ENCODE peak calls at places on chromosomes 2 and 18, in seven cellular contexts. One of them, this sample, is unnamed.
A peak's percentile ranks its signal among the peaks of the same experiment; 100 is the strongest.

GRCh38 chr2:189569295-189569925 is 11.2 kb downstream of the SLC40A1 start:
- DNase-seq in hepatocyte: no peak
- DNase-seq in mammary epithelial cell: no peak
- DNase-seq in IMR-90: peak; percentile 34
- DNase-seq in SK-N-SH: no peak
- DNase-seq in fibroblast of lung: no peak
- DNase-seq in GM23248: peak; percentile 16
- DNase-seq in this sample: no peak

GRCh38 chr2:28681216-28681981 is 70.2 kb upstream of the PPP1CB start:
- DNase-seq in IMR-90: peak; percentile 81
- DNase-seq in GM23248: no peak
- DNase-seq in mammary epithelial cell: peak; percentile 82
- DNase-seq in fibroblast of lung: peak; percentile 35
- DNase-seq in SK-N-SH: no peak
- DNase-seq in hepatocyte: no peak
- DNase-seq in this sample: no peak

GRCh38 chr2:205850611-205851010 is 168.3 kb downstream of the NRP2 start:
- DNase-seq in hepatocyte: no peak
- DNase-seq in mammary epithelial cell: no peak
- DNase-seq in GM23248: no peak
- DNase-seq in IMR-90: no peak
- DNase-seq in fibroblast of lung: no peak
- DNase-seq in SK-N-SH: no peak
- DNase-seq in this sample: no peak

GRCh38 chr2:100292022-100292580 is 30.2 kb downstream of the LONRF2 start:
- DNase-seq in hepatocyte: peak; percentile 94
- DNase-seq in mammary epithelial cell: peak; percentile 95
- DNase-seq in SK-N-SH: peak; percentile 56
- DNase-seq in IMR-90: peak; percentile 96
- DNase-seq in fibroblast of lung: peak; percentile 66
- DNase-seq in GM23248: peak; percentile 94
- DNase-seq in this sample: peak; percentile 68

GRCh38 chr18:46562674-46563192 is 94.3 kb downstream of the LOXHD1 start:
- DNase-seq in SK-N-SH: no peak
- DNase-seq in GM23248: no peak
- DNase-seq in hepatocyte: no peak
- DNase-seq in IMR-90: no peak
- DNase-seq in fibroblast of lung: no peak
- DNase-seq in mammary epithelial cell: no peak
- DNase-seq in this sample: no peak

GRCh38 chr2:56291711-56292110 is 107.9 kb downstream of the CCDC85A start:
- DNase-seq in mammary epithelial cell: no peak
- DNase-seq in fibroblast of lung: no peak
- DNase-seq in SK-N-SH: no peak
- DNase-seq in IMR-90: no peak
- DNase-seq in hepatocyte: no peak
- DNase-seq in GM23248: no peak
- DNase-seq in this sample: no peak

GRCh38 chr2:200585730-200586643 is at the start of gene AOX1:
- DNase-seq in hepatocyte: peak; percentile 73
- DNase-seq in fibroblast of lung: peak; percentile 73
- DNase-seq in GM23248: peak; percentile 67
- DNase-seq in IMR-90: peak; percentile 45
- DNase-seq in mammary epithelial cell: peak; percentile 30
- DNase-seq in SK-N-SH: peak; percentile 49
- DNase-seq in this sample: no peak

GRCh38 chr2:102601730-102602129 is 17.6 kb upstream of the SLC9A2 start:
- DNase-seq in mammary epithelial cell: no peak
- DNase-seq in hepatocyte: no peak
- DNase-seq in IMR-90: no peak
- DNase-seq in SK-N-SH: no peak
- DNase-seq in GM23248: no peak
- DNase-seq in fibroblast of lung: no peak
- DNase-seq in this sample: no peak

GRCh38 chr2:62382122-62382521 is 123.9 kb downstream of the TMEM17 start:
- DNase-seq in fibroblast of lung: no peak
- DNase-seq in SK-N-SH: no peak
- DNase-seq in mammary epithelial cell: no peak
- DNase-seq in IMR-90: no peak
- DNase-seq in GM23248: no peak
- DNase-seq in hepatocyte: no peak
- DNase-seq in this sample: no peak

GRCh38 chr18:33699372-33699771 is 121.4 kb downstream of the ASXL3 start:
- DNase-seq in mammary epithelial cell: no peak
- DNase-seq in IMR-90: no peak
- DNase-seq in fibroblast of lung: no peak
- DNase-seq in hepatocyte: no peak
- DNase-seq in SK-N-SH: no peak
- DNase-seq in GM23248: no peak
- DNase-seq in this sample: no peak

GRCh38 chr2:39359453-39360038 is 77.5 kb downstream of the MAP4K3 start:
- DNase-seq in hepatocyte: no peak
- DNase-seq in SK-N-SH: no peak
- DNase-seq in fibroblast of lung: no peak
- DNase-seq in GM23248: no peak
- DNase-seq in mammary epithelial cell: no peak
- DNase-seq in IMR-90: no peak
- DNase-seq in this sample: peak; percentile 17

GRCh38 chr2:39356922-39357639 is 80.0 kb downstream of the MAP4K3 start:
- DNase-seq in fibroblast of lung: no peak
- DNase-seq in IMR-90: no peak
- DNase-seq in SK-N-SH: peak; percentile 14
- DNase-seq in GM23248: no peak
- DNase-seq in hepatocyte: no peak
- DNase-seq in mammary epithelial cell: no peak
- DNase-seq in this sample: no peak

GRCh38 chr2:39368376-39368775 is 68.7 kb downstream of the MAP4K3 start:
- DNase-seq in SK-N-SH: no peak
- DNase-seq in hepatocyte: no peak
- DNase-seq in GM23248: no peak
- DNase-seq in IMR-90: no peak
- DNase-seq in fibroblast of lung: no peak
- DNase-seq in mammary epithelial cell: no peak
- DNase-seq in this sample: no peak

GRCh38 chr2:39361511-39361910 is 75.6 kb downstream of the MAP4K3 start:
- DNase-seq in GM23248: no peak
- DNase-seq in IMR-90: no peak
- DNase-seq in mammary epithelial cell: no peak
- DNase-seq in SK-N-SH: no peak
- DNase-seq in hepatocyte: no peak
- DNase-seq in fibroblast of lung: no peak
- DNase-seq in this sample: no peak

DNA sequence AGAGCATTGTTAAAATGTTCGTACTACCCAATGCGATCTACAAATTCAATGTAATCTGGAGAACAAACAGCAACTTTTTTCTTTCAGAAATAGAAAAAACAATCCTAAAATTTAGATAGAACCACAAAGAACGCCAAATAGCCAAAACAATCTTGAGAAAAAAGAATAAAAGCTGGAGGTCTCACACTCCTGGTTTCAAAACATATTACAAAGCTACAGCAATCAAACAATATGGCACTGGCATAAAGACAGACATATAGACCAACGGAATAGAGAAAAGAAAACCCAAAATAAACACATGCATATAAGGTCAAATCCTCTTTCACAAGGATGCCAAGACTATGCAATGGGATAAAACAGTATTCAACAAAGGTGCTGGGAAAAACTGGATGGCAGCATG is 74.5 kb downstream of the MAP4K3 start:
- DNase-seq in IMR-90: no peak
- DNase-seq in fibroblast of lung: no peak
- DNase-seq in hepatocyte: no peak
- DNase-seq in mammary epithelial cell: no peak
- DNase-seq in SK-N-SH: no peak
- DNase-seq in GM23248: no peak
- DNase-seq in this sample: no peak
- H3K9me3 ChIP-seq in IMR-90: peaks cover 15% of the 10 kb centered on the region
- H3K9me3 ChIP-seq in fibroblast of lung: no peaks in the 10 kb centered on the region
- H3K9me3 ChIP-seq in hepatocyte: peaks cover 24% of the 10 kb centered on the region
- H3K9me3 ChIP-seq in mammary epithelial cell: peaks cover 25% of the 10 kb centered on the region
- H3K9me3 ChIP-seq in SK-N-SH: peaks cover 23% of the 10 kb centered on the region
- H3K9me3 ChIP-seq in GM23248: peaks cover 7% of the 10 kb centered on the region
- H3K9me3 ChIP-seq in this sample: peaks cover 43% of the 10 kb centered on the region

GRCh38 chr2:104855174-104856085 is 1.5 kb downstream of the POU3F3 start:
- DNase-seq in hepatocyte: no peak
- DNase-seq in IMR-90: no peak
- DNase-seq in GM23248: no peak
- DNase-seq in mammary epithelial cell: no peak
- DNase-seq in fibroblast of lung: no peak
- DNase-seq in SK-N-SH: peak; percentile 56
- DNase-seq in this sample: no peak
- H4K20me1 ChIP-seq in hepatocyte: no peaks in the 10 kb centered on the region
- H4K20me1 ChIP-seq in IMR-90: no peaks in the 10 kb centered on the region
- H4K20me1 ChIP-seq in GM23248: no peaks in the 10 kb centered on the region
- H4K20me1 ChIP-seq in mammary epithelial cell: no peaks in the 10 kb centered on the region
- H4K20me1 ChIP-seq in fibroblast of lung: no peaks in the 10 kb centered on the region
- H4K20me1 ChIP-seq in SK-N-SH: no peaks in the 10 kb centered on the region
- H4K20me1 ChIP-seq in this sample: no peaks in the 10 kb centered on the region

GRCh38 chr2:225488743-225489142 is 89.2 kb downstream of the NYAP2 start:
- DNase-seq in fibroblast of lung: no peak
- DNase-seq in hepatocyte: no peak
- DNase-seq in SK-N-SH: no peak
- DNase-seq in mammary epithelial cell: no peak
- DNase-seq in GM23248: no peak
- DNase-seq in IMR-90: no peak
- DNase-seq in this sample: no peak
- H3K27ac ChIP-seq in fibroblast of lung: no peak overlapping the region
- H3K27ac ChIP-seq in hepatocyte: no peak overlapping the region
- H3K27ac ChIP-seq in SK-N-SH: no peak overlapping the region
- H3K27ac ChIP-seq in mammary epithelial cell: no peak overlapping the region
- H3K27ac ChIP-seq in GM23248: no peak overlapping the region
- H3K27ac ChIP-seq in IMR-90: no peak overlapping the region
- H3K27ac ChIP-seq in this sample: no peak overlapping the region

GRCh38 chr2:198296665-198297308 is 492.4 kb downstream of the PLCL1 start:
- DNase-seq in fibroblast of lung: peak; percentile 65
- DNase-seq in hepatocyte: peak; percentile 79
- DNase-seq in IMR-90: peak; percentile 40
- DNase-seq in SK-N-SH: peak; percentile 73
- DNase-seq in GM23248: peak; percentile 62
- DNase-seq in mammary epithelial cell: peak; percentile 26
- DNase-seq in this sample: peak; percentile 73
- H3K9me3 ChIP-seq in fibroblast of lung: no peaks in the 10 kb centered on the region
- H3K9me3 ChIP-seq in hepatocyte: no peaks in the 10 kb centered on the region
- H3K9me3 ChIP-seq in IMR-90: no peaks in the 10 kb centered on the region
- H3K9me3 ChIP-seq in SK-N-SH: no peaks in the 10 kb centered on the region
- H3K9me3 ChIP-seq in GM23248: no peaks in the 10 kb centered on the region
- H3K9me3 ChIP-seq in mammary epithelial cell: no peaks in the 10 kb centered on the region
- H3K9me3 ChIP-seq in this sample: no peaks in the 10 kb centered on the region

GRCh38 chr18:159933-160332 is 1.6 kb downstream of the USP14 start:
- DNase-seq in hepatocyte: no peak
- DNase-seq in fibroblast of lung: no peak
- DNase-seq in SK-N-SH: no peak
- DNase-seq in IMR-90: no peak
- DNase-seq in GM23248: no peak
- DNase-seq in mammary epithelial cell: no peak
- DNase-seq in this sample: no peak
- H4K20me1 ChIP-seq in hepatocyte: peaks cover 18% of the 10 kb centered on the region
- H4K20me1 ChIP-seq in fibroblast of lung: no peaks in the 10 kb centered on the region
- H4K20me1 ChIP-seq in SK-N-SH: peaks cover 37% of the 10 kb centered on the region
- H4K20me1 ChIP-seq in IMR-90: peaks cover 20% of the 10 kb centered on the region
- H4K20me1 ChIP-seq in GM23248: peaks cover 3% of the 10 kb centered on the region
- H4K20me1 ChIP-seq in mammary epithelial cell: no peaks in the 10 kb centered on the region
- H4K20me1 ChIP-seq in this sample: peaks cover 45% of the 10 kb centered on the region

DNA sequence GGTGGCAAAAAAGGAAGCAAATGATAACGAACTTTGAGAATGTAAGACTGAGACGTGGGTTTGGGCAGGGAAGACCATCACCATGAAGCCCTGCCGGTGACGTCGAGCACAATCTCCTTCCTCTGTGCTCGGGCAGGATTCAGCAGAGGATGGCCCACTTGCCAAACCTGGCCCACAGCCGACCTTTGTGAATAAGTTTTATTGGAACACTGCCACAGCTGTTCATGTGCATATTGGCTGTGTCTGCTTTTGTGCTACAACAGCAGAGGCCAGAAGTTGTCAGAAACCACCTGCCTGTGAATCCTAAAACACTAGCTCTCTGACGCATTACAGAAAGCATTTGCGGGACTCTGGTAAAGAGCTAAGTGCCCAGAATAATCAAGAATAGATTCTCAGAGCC is 223.9 kb downstream of the MYT1L start:
- DNase-seq in fibroblast of lung: no peak
- DNase-seq in IMR-90: no peak
- DNase-seq in mammary epithelial cell: no peak
- DNase-seq in hepatocyte: no peak
- DNase-seq in GM23248: peak; percentile 2
- DNase-seq in SK-N-SH: peak; percentile 58
- DNase-seq in this sample: no peak
- H3K27ac ChIP-seq in fibroblast of lung: no peak overlapping the region
- H3K27ac ChIP-seq in IMR-90: no peak overlapping the region
- H3K27ac ChIP-seq in mammary epithelial cell: no peak overlapping the region
- H3K27ac ChIP-seq in hepatocyte: no peak overlapping the region
- H3K27ac ChIP-seq in GM23248: no peak overlapping the region
- H3K27ac ChIP-seq in SK-N-SH: peak overlapping the region; percentile 97
- H3K27ac ChIP-seq in this sample: no peak overlapping the region